ENCODE peak calls at places on chromosomes 6 and 20, in seven cellular contexts. One of them, this sample, is unnamed.

GRCh38 chr6:2545351-2545750 is 205.4 kb downstream of the MYLK4 start:
- DNase-seq in GM13977: no peak
- DNase-seq in ureter: no peak
- DNase-seq in T-helper 2 cell: no peak
- DNase-seq in fibroblast of pulmonary artery: no peak
- DNase-seq in NT2/D1: no peak
- DNase-seq in aorta: no peak
- DNase-seq in this sample: no peak

GRCh38 chr6:127879685-127880084 is 21.2 kb downstream of the THEMIS start:
- DNase-seq in GM13977: no peak
- DNase-seq in ureter: peak; percentile 39
- DNase-seq in T-helper 2 cell: no peak
- DNase-seq in fibroblast of pulmonary artery: peak; percentile 14
- DNase-seq in NT2/D1: no peak
- DNase-seq in aorta: no peak
- DNase-seq in this sample: no peak

GRCh38 chr20:19628570-19629134 is 129.4 kb upstream of the RIN2 start:
- DNase-seq in GM13977: peak; percentile 79
- DNase-seq in ureter: peak; percentile 66
- DNase-seq in T-helper 2 cell: no peak
- DNase-seq in fibroblast of pulmonary artery: peak; percentile 80
- DNase-seq in NT2/D1: peak; percentile 44
- DNase-seq in aorta: no peak
- DNase-seq in this sample: peak; percentile 72

GRCh38 chr20:41411458-41411857 is 44.8 kb upstream of the EMILIN3 start:
- DNase-seq in GM13977: no peak
- DNase-seq in ureter: no peak
- DNase-seq in T-helper 2 cell: no peak
- DNase-seq in fibroblast of pulmonary artery: peak; percentile 55
- DNase-seq in NT2/D1: no peak
- DNase-seq in aorta: no peak
- DNase-seq in this sample: no peak

GRCh38 chr20:1949306-1949705 is 44.6 kb downstream of the PDYN start:
- DNase-seq in GM13977: no peak
- DNase-seq in ureter: no peak
- DNase-seq in T-helper 2 cell: no peak
- DNase-seq in fibroblast of pulmonary artery: no peak
- DNase-seq in NT2/D1: no peak
- DNase-seq in aorta: no peak
- DNase-seq in this sample: no peak

GRCh38 chr6:11700118-11700718 is 78.4 kb downstream of the ADTRP start:
- DNase-seq in GM13977: no peak
- DNase-seq in ureter: no peak
- DNase-seq in T-helper 2 cell: no peak
- DNase-seq in fibroblast of pulmonary artery: peak; percentile 80
- DNase-seq in NT2/D1: no peak
- DNase-seq in aorta: no peak
- DNase-seq in this sample: peak; percentile 49

GRCh38 chr6:147245693-147246092 is 41.5 kb downstream of the STXBP5 start:
- DNase-seq in GM13977: no peak
- DNase-seq in ureter: no peak
- DNase-seq in T-helper 2 cell: no peak
- DNase-seq in fibroblast of pulmonary artery: no peak
- DNase-seq in NT2/D1: no peak
- DNase-seq in aorta: no peak
- DNase-seq in this sample: no peak

GRCh38 chr20:58514321-58515239 is 619 bp downstream of the APCDD1L start:
- DNase-seq in GM13977: no peak
- DNase-seq in ureter: peak; percentile 27
- DNase-seq in T-helper 2 cell: no peak
- DNase-seq in fibroblast of pulmonary artery: no peak
- DNase-seq in NT2/D1: no peak
- DNase-seq in aorta: no peak
- DNase-seq in this sample: no peak

GRCh38 chr6:108780784-108781183 is 67.4 kb upstream of the ARMC2 start:
- DNase-seq in GM13977: no peak
- DNase-seq in ureter: no peak
- DNase-seq in T-helper 2 cell: no peak
- DNase-seq in fibroblast of pulmonary artery: no peak
- DNase-seq in NT2/D1: no peak
- DNase-seq in aorta: no peak
- DNase-seq in this sample: no peak

GRCh38 chr6:132084811-132085509 is 133.8 kb upstream of the CCN2 start:
- DNase-seq in GM13977: peak; percentile 22
- DNase-seq in ureter: no peak
- DNase-seq in T-helper 2 cell: no peak
- DNase-seq in fibroblast of pulmonary artery: peak; percentile 95
- DNase-seq in NT2/D1: no peak
- DNase-seq in aorta: no peak
- DNase-seq in this sample: peak; percentile 28

GRCh38 chr6:502761-503160 is 111.2 kb downstream of the IRF4 start:
- DNase-seq in GM13977: no peak
- DNase-seq in ureter: no peak
- DNase-seq in T-helper 2 cell: no peak
- DNase-seq in fibroblast of pulmonary artery: no peak
- DNase-seq in NT2/D1: no peak
- DNase-seq in aorta: no peak
- DNase-seq in this sample: no peak

GRCh38 chr6:41174610-41175009 is 11.7 kb upstream of the TREM2 start:
- DNase-seq in GM13977: no peak
- DNase-seq in ureter: no peak
- DNase-seq in T-helper 2 cell: no peak
- DNase-seq in fibroblast of pulmonary artery: no peak
- DNase-seq in NT2/D1: no peak
- DNase-seq in aorta: no peak
- DNase-seq in this sample: no peak

GRCh38 chr6:125844989-125845388 is 54.2 kb downstream of the NCOA7 start:
- DNase-seq in GM13977: no peak
- DNase-seq in ureter: no peak
- DNase-seq in T-helper 2 cell: no peak
- DNase-seq in fibroblast of pulmonary artery: peak; percentile 64
- DNase-seq in NT2/D1: no peak
- DNase-seq in aorta: no peak
- DNase-seq in this sample: no peak

GRCh38 chr20:37233471-37234253 is 28.0 kb downstream of the GHRH start:
- DNase-seq in GM13977: no peak
- DNase-seq in ureter: no peak
- DNase-seq in T-helper 2 cell: no peak
- DNase-seq in fibroblast of pulmonary artery: no peak
- DNase-seq in NT2/D1: no peak
- DNase-seq in aorta: no peak
- DNase-seq in this sample: no peak

GRCh38 chr6:24738732-24739131 is 19.8 kb upstream of the C6orf62 start:
- DNase-seq in GM13977: no peak
- DNase-seq in ureter: no peak
- DNase-seq in T-helper 2 cell: no peak
- DNase-seq in fibroblast of pulmonary artery: no peak
- DNase-seq in NT2/D1: no peak
- DNase-seq in aorta: no peak
- DNase-seq in this sample: no peak

GRCh38 chr6:56843476-56844349 is 111.2 kb upstream of the BEND6 start:
- DNase-seq in GM13977: peak; percentile 84
- DNase-seq in ureter: peak; percentile 68
- DNase-seq in T-helper 2 cell: peak; percentile 18
- DNase-seq in fibroblast of pulmonary artery: peak; percentile 77
- DNase-seq in NT2/D1: peak; percentile 76
- DNase-seq in aorta: peak; percentile 85
- DNase-seq in this sample: peak; percentile 90

GRCh38 chr6:17167327-17167979 is 65.6 kb downstream of the STMND1 start:
- DNase-seq in GM13977: no peak
- DNase-seq in ureter: no peak
- DNase-seq in T-helper 2 cell: no peak
- DNase-seq in fibroblast of pulmonary artery: peak; percentile 42
- DNase-seq in NT2/D1: peak; percentile 6
- DNase-seq in aorta: no peak
- DNase-seq in this sample: no peak

This sample was measured in GM20000.